ENCODE peak calls at places on chromosome 20, in ten cellular contexts. One of them, this sample, is unnamed.

GRCh38 chr20:32497589-32498224 is 87.4 kb downstream of the NOL4L start:
- DNase-seq in left ventricle myocardium inferior: no peak
- DNase-seq in cardiac fibroblast: peak; percentile 42
- DNase-seq in A673: no peak
- DNase-seq in right lobe of liver: no peak
- DNase-seq in foreskin fibroblast: no peak
- DNase-seq in ovary: no peak
- DNase-seq in astrocyte of the cerebellum: no peak
- DNase-seq in psoas muscle: no peak
- DNase-seq in GM23338: peak; percentile 53
- DNase-seq in this sample: no peak

GRCh38 chr20:341682-342081 is 5.2 kb upstream of the NRSN2 start:
- DNase-seq in cardiac fibroblast: peak; percentile 76
- DNase-seq in GM23338: no peak
- DNase-seq in astrocyte of the cerebellum: no peak
- DNase-seq in ovary: no peak
- DNase-seq in right lobe of liver: no peak
- DNase-seq in A673: peak; percentile 77
- DNase-seq in left ventricle myocardium inferior: no peak
- DNase-seq in psoas muscle: no peak
- DNase-seq in foreskin fibroblast: peak; percentile 95
- DNase-seq in this sample: no peak

GRCh38 chr20:58986286-58986967 is 5.4 kb downstream of the NELFCD start:
- DNase-seq in A673: no peak
- DNase-seq in astrocyte of the cerebellum: no peak
- DNase-seq in cardiac fibroblast: no peak
- DNase-seq in left ventricle myocardium inferior: no peak
- DNase-seq in foreskin fibroblast: no peak
- DNase-seq in GM23338: no peak
- DNase-seq in right lobe of liver: peak; percentile 16
- DNase-seq in psoas muscle: no peak
- DNase-seq in ovary: no peak
- DNase-seq in this sample: no peak

GRCh38 chr20:664576-664975 is 11.0 kb downstream of the SCRT2 start:
- DNase-seq in astrocyte of the cerebellum: no peak
- DNase-seq in cardiac fibroblast: no peak
- DNase-seq in left ventricle myocardium inferior: no peak
- DNase-seq in psoas muscle: no peak
- DNase-seq in ovary: no peak
- DNase-seq in A673: no peak
- DNase-seq in foreskin fibroblast: no peak
- DNase-seq in right lobe of liver: no peak
- DNase-seq in GM23338: no peak
- DNase-seq in this sample: no peak

GRCh38 chr20:59291740-59292139 is 8.7 kb upstream of the EDN3 start:
- DNase-seq in left ventricle myocardium inferior: no peak
- DNase-seq in foreskin fibroblast: no peak
- DNase-seq in right lobe of liver: no peak
- DNase-seq in A673: no peak
- DNase-seq in psoas muscle: no peak
- DNase-seq in astrocyte of the cerebellum: no peak
- DNase-seq in cardiac fibroblast: no peak
- DNase-seq in GM23338: no peak
- DNase-seq in ovary: no peak
- DNase-seq in this sample: no peak

GRCh38 chr20:10634190-10634589 is 39.6 kb downstream of the JAG1 start:
- DNase-seq in psoas muscle: no peak
- DNase-seq in foreskin fibroblast: no peak
- DNase-seq in A673: no peak
- DNase-seq in left ventricle myocardium inferior: no peak
- DNase-seq in astrocyte of the cerebellum: no peak
- DNase-seq in right lobe of liver: no peak
- DNase-seq in GM23338: no peak
- DNase-seq in cardiac fibroblast: no peak
- DNase-seq in ovary: no peak
- DNase-seq in this sample: no peak

GRCh38 chr20:5073154-5074049 is 46.4 kb downstream of the PCNA start:
- DNase-seq in foreskin fibroblast: peak; percentile 89
- DNase-seq in right lobe of liver: peak; percentile 97
- DNase-seq in ovary: peak; percentile 45
- DNase-seq in A673: no peak
- DNase-seq in left ventricle myocardium inferior: peak; percentile 88
- DNase-seq in astrocyte of the cerebellum: peak; percentile 19
- DNase-seq in cardiac fibroblast: peak; percentile 74
- DNase-seq in GM23338: peak; percentile 34
- DNase-seq in psoas muscle: peak; percentile 91
- DNase-seq in this sample: no peak

GRCh38 chr20:48797275-48797825 is 30.4 kb downstream of the PREX1 start:
- DNase-seq in A673: no peak
- DNase-seq in right lobe of liver: no peak
- DNase-seq in cardiac fibroblast: no peak
- DNase-seq in astrocyte of the cerebellum: no peak
- DNase-seq in psoas muscle: no peak
- DNase-seq in left ventricle myocardium inferior: peak; percentile 49
- DNase-seq in foreskin fibroblast: no peak
- DNase-seq in ovary: no peak
- DNase-seq in GM23338: no peak
- DNase-seq in this sample: no peak

GRCh38 chr20:18087054-18087453 is 29.3 kb upstream of the OVOL2 start:
- DNase-seq in GM23338: peak; percentile 59
- DNase-seq in A673: no peak
- DNase-seq in psoas muscle: no peak
- DNase-seq in left ventricle myocardium inferior: no peak
- DNase-seq in foreskin fibroblast: no peak
- DNase-seq in ovary: no peak
- DNase-seq in cardiac fibroblast: no peak
- DNase-seq in right lobe of liver: no peak
- DNase-seq in astrocyte of the cerebellum: no peak
- DNase-seq in this sample: no peak

GRCh38 chr20:36121981-36122930 is 32.3 kb upstream of the EPB41L1 start:
- DNase-seq in left ventricle myocardium inferior: no peak
- DNase-seq in psoas muscle: no peak
- DNase-seq in ovary: no peak
- DNase-seq in cardiac fibroblast: no peak
- DNase-seq in astrocyte of the cerebellum: no peak
- DNase-seq in GM23338: peak; percentile 28
- DNase-seq in A673: no peak
- DNase-seq in right lobe of liver: no peak
- DNase-seq in foreskin fibroblast: no peak
- DNase-seq in this sample: no peak

GRCh38 chr20:10541668-10542411 is 106.7 kb downstream of the SLX4IP start:
- DNase-seq in left ventricle myocardium inferior: no peak
- DNase-seq in foreskin fibroblast: no peak
- DNase-seq in A673: no peak
- DNase-seq in psoas muscle: no peak
- DNase-seq in cardiac fibroblast: no peak
- DNase-seq in right lobe of liver: no peak
- DNase-seq in ovary: no peak
- DNase-seq in GM23338: no peak
- DNase-seq in astrocyte of the cerebellum: no peak
- DNase-seq in this sample: no peak

GRCh38 chr20:32028647-32029372 is 18.6 kb downstream of the CCM2L start:
- DNase-seq in ovary: no peak
- DNase-seq in foreskin fibroblast: no peak
- DNase-seq in cardiac fibroblast: peak; percentile 12
- DNase-seq in right lobe of liver: no peak
- DNase-seq in A673: peak; percentile 45
- DNase-seq in GM23338: peak; percentile 62
- DNase-seq in psoas muscle: no peak
- DNase-seq in astrocyte of the cerebellum: peak; percentile 20
- DNase-seq in left ventricle myocardium inferior: no peak
- DNase-seq in this sample: no peak

GRCh38 chr20:35941620-35942019 is 12.7 kb downstream of the SCAND1 start:
- DNase-seq in A673: no peak
- DNase-seq in foreskin fibroblast: no peak
- DNase-seq in cardiac fibroblast: no peak
- DNase-seq in left ventricle myocardium inferior: no peak
- DNase-seq in ovary: no peak
- DNase-seq in psoas muscle: no peak
- DNase-seq in astrocyte of the cerebellum: no peak
- DNase-seq in right lobe of liver: no peak
- DNase-seq in GM23338: no peak
- DNase-seq in this sample: no peak

GRCh38 chr20:40803381-40803780 is 114.3 kb upstream of the MAFB start:
- DNase-seq in right lobe of liver: no peak
- DNase-seq in psoas muscle: no peak
- DNase-seq in ovary: no peak
- DNase-seq in astrocyte of the cerebellum: no peak
- DNase-seq in foreskin fibroblast: no peak
- DNase-seq in A673: no peak
- DNase-seq in left ventricle myocardium inferior: no peak
- DNase-seq in GM23338: no peak
- DNase-seq in cardiac fibroblast: no peak
- DNase-seq in this sample: no peak

GRCh38 chr20:3101737-3102574 is 17.4 kb upstream of the AVP start:
- DNase-seq in astrocyte of the cerebellum: no peak
- DNase-seq in right lobe of liver: no peak
- DNase-seq in ovary: no peak
- DNase-seq in cardiac fibroblast: no peak
- DNase-seq in A673: no peak
- DNase-seq in psoas muscle: no peak
- DNase-seq in left ventricle myocardium inferior: no peak
- DNase-seq in foreskin fibroblast: no peak
- DNase-seq in GM23338: no peak
- DNase-seq in this sample: peak; percentile 57

GRCh38 chr20:7883741-7884140 is 56.5 kb downstream of the HAO1 start:
- DNase-seq in astrocyte of the cerebellum: no peak
- DNase-seq in psoas muscle: no peak
- DNase-seq in cardiac fibroblast: no peak
- DNase-seq in right lobe of liver: no peak
- DNase-seq in foreskin fibroblast: no peak
- DNase-seq in A673: no peak
- DNase-seq in ovary: no peak
- DNase-seq in left ventricle myocardium inferior: no peak
- DNase-seq in GM23338: no peak
- DNase-seq in this sample: no peak

GRCh38 chr20:6492396-6493055 is 275.0 kb upstream of the BMP2 start:
- DNase-seq in astrocyte of the cerebellum: no peak
- DNase-seq in foreskin fibroblast: peak; percentile 6
- DNase-seq in cardiac fibroblast: peak; percentile 23
- DNase-seq in psoas muscle: no peak
- DNase-seq in GM23338: peak; percentile 27
- DNase-seq in left ventricle myocardium inferior: no peak
- DNase-seq in A673: no peak
- DNase-seq in right lobe of liver: no peak
- DNase-seq in ovary: no peak
- DNase-seq in this sample: no peak

GRCh38 chr20:52031206-52031573 is 160.4 kb downstream of the ZFP64 start:
- DNase-seq in foreskin fibroblast: peak; percentile 24
- DNase-seq in astrocyte of the cerebellum: no peak
- DNase-seq in A673: no peak
- DNase-seq in ovary: no peak
- DNase-seq in psoas muscle: no peak
- DNase-seq in GM23338: no peak
- DNase-seq in right lobe of liver: no peak
- DNase-seq in left ventricle myocardium inferior: no peak
- DNase-seq in cardiac fibroblast: no peak
- DNase-seq in this sample: no peak

GRCh38 chr20:46173652-46174468 is 55.7 kb downstream of the CD40 start:
- DNase-seq in right lobe of liver: no peak
- DNase-seq in GM23338: peak; percentile 72
- DNase-seq in left ventricle myocardium inferior: no peak
- DNase-seq in foreskin fibroblast: no peak
- DNase-seq in cardiac fibroblast: no peak
- DNase-seq in psoas muscle: no peak
- DNase-seq in astrocyte of the cerebellum: no peak
- DNase-seq in A673: no peak
- DNase-seq in ovary: no peak
- DNase-seq in this sample: no peak
- H3K4me3 ChIP-seq in right lobe of liver: no peak overlapping the region
- H3K4me3 ChIP-seq in GM23338: peak overlapping the region; percentile 48
- H3K4me3 ChIP-seq in left ventricle myocardium inferior: no peak overlapping the region
- H3K4me3 ChIP-seq in foreskin fibroblast: no peak overlapping the region
- H3K4me3 ChIP-seq in cardiac fibroblast: no peak overlapping the region
- H3K4me3 ChIP-seq in psoas muscle: no peak overlapping the region
- H3K4me3 ChIP-seq in astrocyte of the cerebellum: no peak overlapping the region
- H3K4me3 ChIP-seq in A673: no peak overlapping the region
- H3K4me3 ChIP-seq in ovary: no peak overlapping the region
- H3K4me3 ChIP-seq in this sample: no peak overlapping the region

DNA sequence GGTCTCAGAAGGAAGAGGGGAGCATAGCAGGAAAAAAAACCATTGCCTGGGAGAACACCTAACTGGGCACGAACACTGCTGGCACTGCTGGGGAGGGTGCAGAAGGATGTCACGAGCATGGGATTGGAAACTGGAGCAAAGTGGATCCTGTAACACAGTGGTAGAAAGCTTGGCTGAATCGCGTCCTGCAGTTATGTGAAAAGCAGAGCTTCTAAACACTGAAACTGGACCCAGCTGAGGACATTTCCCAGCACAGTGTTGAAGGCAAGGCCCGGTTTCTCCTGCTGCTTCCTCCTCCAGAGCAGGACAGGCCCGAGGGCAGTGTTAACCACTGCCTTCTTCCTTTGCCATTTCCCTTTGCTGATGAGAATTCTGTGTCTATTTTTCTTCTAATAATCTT is 6.7 kb downstream of the APMAP start:
- DNase-seq in cardiac fibroblast: no peak
- DNase-seq in astrocyte of the cerebellum: no peak
- DNase-seq in GM23338: no peak
- DNase-seq in A673: no peak
- DNase-seq in psoas muscle: peak; percentile 41
- DNase-seq in ovary: no peak
- DNase-seq in right lobe of liver: peak; percentile 50
- DNase-seq in left ventricle myocardium inferior: no peak
- DNase-seq in foreskin fibroblast: no peak
- DNase-seq in this sample: no peak
- TF ChIP-seq CTCF in cardiac fibroblast: no peak
- TF ChIP-seq CTCF in astrocyte of the cerebellum: no peak
- TF ChIP-seq CTCF in GM23338: no peak
- TF ChIP-seq CTCF in A673: no peak
- TF ChIP-seq CTCF in psoas muscle: no peak
- TF ChIP-seq CTCF in ovary: no peak
- TF ChIP-seq CTCF in right lobe of liver: no peak
- TF ChIP-seq CTCF in left ventricle myocardium inferior: no peak
- TF ChIP-seq CTCF in foreskin fibroblast: no peak
- TF ChIP-seq CTCF in this sample: no peak

GRCh38 chr20:38589967-38590681 is 9.1 kb downstream of the ADIG start:
- DNase-seq in left ventricle myocardium inferior: no peak
- DNase-seq in A673: no peak
- DNase-seq in foreskin fibroblast: no peak
- DNase-seq in right lobe of liver: no peak
- DNase-seq in astrocyte of the cerebellum: no peak
- DNase-seq in cardiac fibroblast: no peak
- DNase-seq in ovary: no peak
- DNase-seq in GM23338: no peak
- DNase-seq in psoas muscle: no peak
- DNase-seq in this sample: no peak
- H3K4me3 ChIP-seq in left ventricle myocardium inferior: no peak overlapping the region
- H3K4me3 ChIP-seq in A673: no peak overlapping the region
- H3K4me3 ChIP-seq in foreskin fibroblast: no peak overlapping the region
- H3K4me3 ChIP-seq in right lobe of liver: no peak overlapping the region
- H3K4me3 ChIP-seq in astrocyte of the cerebellum: no peak overlapping the region
- H3K4me3 ChIP-seq in cardiac fibroblast: no peak overlapping the region
- H3K4me3 ChIP-seq in ovary: no peak overlapping the region
- H3K4me3 ChIP-seq in GM23338: no peak overlapping the region
- H3K4me3 ChIP-seq in psoas muscle: no peak overlapping the region
- H3K4me3 ChIP-seq in this sample: no peak overlapping the region

DNA sequence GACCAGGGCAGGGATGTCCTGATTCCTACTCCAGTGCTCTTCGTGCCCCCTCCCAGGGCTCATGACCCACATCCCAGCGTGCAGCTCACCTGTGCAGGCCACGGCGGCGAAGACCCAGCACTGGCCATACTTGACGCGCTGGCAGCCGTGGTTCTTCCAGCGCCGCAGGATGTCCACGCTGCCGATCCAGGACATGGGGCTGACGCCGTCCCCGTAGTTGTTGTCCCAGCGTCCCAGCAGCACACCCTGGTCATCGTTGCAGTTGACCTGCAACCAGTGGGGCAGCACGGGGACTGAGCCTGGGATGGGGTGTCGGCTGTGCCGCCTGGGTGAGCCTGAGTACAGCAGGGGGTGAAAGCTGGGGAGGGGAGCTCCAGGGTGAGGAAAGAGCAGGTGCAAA is 18.4 kb downstream of the TGM2 start:
- DNase-seq in foreskin fibroblast: no peak
- DNase-seq in right lobe of liver: no peak
- DNase-seq in GM23338: no peak
- DNase-seq in ovary: no peak
- DNase-seq in left ventricle myocardium inferior: no peak
- DNase-seq in astrocyte of the cerebellum: no peak
- DNase-seq in cardiac fibroblast: no peak
- DNase-seq in psoas muscle: peak; percentile 35
- DNase-seq in A673: no peak
- DNase-seq in this sample: no peak
- TF ChIP-seq CTCF in foreskin fibroblast: no peak
- TF ChIP-seq CTCF in right lobe of liver: no peak
- TF ChIP-seq CTCF in GM23338: no peak
- TF ChIP-seq CTCF in ovary: no peak
- TF ChIP-seq CTCF in left ventricle myocardium inferior: no peak
- TF ChIP-seq CTCF in astrocyte of the cerebellum: no peak
- TF ChIP-seq CTCF in cardiac fibroblast: no peak
- TF ChIP-seq CTCF in psoas muscle: no peak
- TF ChIP-seq CTCF in A673: no peak
- TF ChIP-seq CTCF in this sample: no peak

This sample was measured in GM12865.